ENCODE peak calls at places on chromosomes 12 and 14, in eight cellular contexts. One of them, this sample, is unnamed.

GRCh38 chr12:132354982-132355680 is 25.7 kb upstream of the GALNT9 start:
- DNase-seq in stimulated activated CD8-positive, alpha-beta memory T cell treated with anti-CD3 and anti-CD28 coated beads, Interleukin-2, amount 100 ng/mL, for 1 hour: no peak
- DNase-seq in T-helper 1 cell: no peak
- DNase-seq in NCI-H1417: no peak
- DNase-seq in kidney tubule cell: no peak
- DNase-seq in memory B cell: no peak
- DNase-seq in SJSA1: no peak
- DNase-seq in DMS153: no peak
- DNase-seq in this sample: no peak

GRCh38 chr14:73452341-73453191 is 5.8 kb downstream of the NUMB start:
- DNase-seq in memory B cell: no peak
- DNase-seq in T-helper 1 cell: no peak
- DNase-seq in NCI-H1417: no peak
- DNase-seq in kidney tubule cell: peak
- DNase-seq in stimulated activated CD8-positive, alpha-beta memory T cell treated with anti-CD3 and anti-CD28 coated beads, Interleukin-2, amount 100 ng/mL, for 1 hour: no peak
- DNase-seq in DMS153: no peak
- DNase-seq in SJSA1: no peak
- DNase-seq in this sample: no peak

GRCh38 chr12:117583677-117584076 is 222.3 kb upstream of the NOS1 start:
- DNase-seq in SJSA1: no peak
- DNase-seq in kidney tubule cell: no peak
- DNase-seq in memory B cell: no peak
- DNase-seq in NCI-H1417: peak
- DNase-seq in DMS153: no peak
- DNase-seq in stimulated activated CD8-positive, alpha-beta memory T cell treated with anti-CD3 and anti-CD28 coated beads, Interleukin-2, amount 100 ng/mL, for 1 hour: no peak
- DNase-seq in T-helper 1 cell: no peak
- DNase-seq in this sample: no peak

GRCh38 chr14:104395276-104395675 is 184.3 kb upstream of the C14orf180 start:
- DNase-seq in stimulated activated CD8-positive, alpha-beta memory T cell treated with anti-CD3 and anti-CD28 coated beads, Interleukin-2, amount 100 ng/mL, for 1 hour: no peak
- DNase-seq in DMS153: no peak
- DNase-seq in kidney tubule cell: no peak
- DNase-seq in memory B cell: no peak
- DNase-seq in T-helper 1 cell: no peak
- DNase-seq in NCI-H1417: no peak
- DNase-seq in SJSA1: no peak
- DNase-seq in this sample: peak

GRCh38 chr12:111444706-111445310 is 39.1 kb downstream of the SH2B3 start:
- DNase-seq in NCI-H1417: no peak
- DNase-seq in kidney tubule cell: peak
- DNase-seq in memory B cell: peak
- DNase-seq in SJSA1: no peak
- DNase-seq in stimulated activated CD8-positive, alpha-beta memory T cell treated with anti-CD3 and anti-CD28 coated beads, Interleukin-2, amount 100 ng/mL, for 1 hour: peak
- DNase-seq in DMS153: no peak
- DNase-seq in T-helper 1 cell: peak
- DNase-seq in this sample: no peak

GRCh38 chr12:99648183-99648582 is 630 bp downstream of the GARIN6 start:
- DNase-seq in NCI-H1417: no peak
- DNase-seq in DMS153: no peak
- DNase-seq in kidney tubule cell: no peak
- DNase-seq in T-helper 1 cell: no peak
- DNase-seq in stimulated activated CD8-positive, alpha-beta memory T cell treated with anti-CD3 and anti-CD28 coated beads, Interleukin-2, amount 100 ng/mL, for 1 hour: no peak
- DNase-seq in memory B cell: no peak
- DNase-seq in SJSA1: no peak
- DNase-seq in this sample: no peak

GRCh38 chr12:51262758-51263177 is 7.4 kb downstream of the SMAGP start:
- DNase-seq in kidney tubule cell: peak
- DNase-seq in DMS153: no peak
- DNase-seq in NCI-H1417: no peak
- DNase-seq in SJSA1: peak
- DNase-seq in memory B cell: no peak
- DNase-seq in stimulated activated CD8-positive, alpha-beta memory T cell treated with anti-CD3 and anti-CD28 coated beads, Interleukin-2, amount 100 ng/mL, for 1 hour: no peak
- DNase-seq in T-helper 1 cell: no peak
- DNase-seq in this sample: peak

GRCh38 chr14:56135001-56135400 is 16.8 kb downstream of the PELI2 start:
- DNase-seq in NCI-H1417: no peak
- DNase-seq in memory B cell: no peak
- DNase-seq in kidney tubule cell: peak
- DNase-seq in T-helper 1 cell: no peak
- DNase-seq in DMS153: no peak
- DNase-seq in stimulated activated CD8-positive, alpha-beta memory T cell treated with anti-CD3 and anti-CD28 coated beads, Interleukin-2, amount 100 ng/mL, for 1 hour: no peak
- DNase-seq in SJSA1: no peak
- DNase-seq in this sample: no peak

GRCh38 chr14:92601131-92601710 is 87.6 kb downstream of the RIN3 start:
- DNase-seq in kidney tubule cell: no peak
- DNase-seq in NCI-H1417: no peak
- DNase-seq in SJSA1: no peak
- DNase-seq in DMS153: no peak
- DNase-seq in T-helper 1 cell: no peak
- DNase-seq in memory B cell: no peak
- DNase-seq in stimulated activated CD8-positive, alpha-beta memory T cell treated with anti-CD3 and anti-CD28 coated beads, Interleukin-2, amount 100 ng/mL, for 1 hour: no peak
- DNase-seq in this sample: no peak

GRCh38 chr14:60064491-60065072 is 27.1 kb upstream of the PCNX4 start:
- DNase-seq in T-helper 1 cell: no peak
- DNase-seq in stimulated activated CD8-positive, alpha-beta memory T cell treated with anti-CD3 and anti-CD28 coated beads, Interleukin-2, amount 100 ng/mL, for 1 hour: no peak
- DNase-seq in NCI-H1417: no peak
- DNase-seq in SJSA1: no peak
- DNase-seq in DMS153: no peak
- DNase-seq in memory B cell: peak
- DNase-seq in kidney tubule cell: peak
- DNase-seq in this sample: no peak

GRCh38 chr12:6548556-6549378 is 7.1 kb downstream of the IFFO1 start:
- DNase-seq in stimulated activated CD8-positive, alpha-beta memory T cell treated with anti-CD3 and anti-CD28 coated beads, Interleukin-2, amount 100 ng/mL, for 1 hour: no peak
- DNase-seq in NCI-H1417: no peak
- DNase-seq in SJSA1: no peak
- DNase-seq in T-helper 1 cell: no peak
- DNase-seq in DMS153: no peak
- DNase-seq in kidney tubule cell: no peak
- DNase-seq in memory B cell: no peak
- DNase-seq in this sample: no peak

GRCh38 chr14:103531421-103532215 is 2.6 kb downstream of the TRMT61A start:
- DNase-seq in DMS153: no peak
- DNase-seq in SJSA1: no peak
- DNase-seq in NCI-H1417: no peak
- DNase-seq in T-helper 1 cell: no peak
- DNase-seq in stimulated activated CD8-positive, alpha-beta memory T cell treated with anti-CD3 and anti-CD28 coated beads, Interleukin-2, amount 100 ng/mL, for 1 hour: no peak
- DNase-seq in memory B cell: no peak
- DNase-seq in kidney tubule cell: no peak
- DNase-seq in this sample: no peak

GRCh38 chr14:39102969-39103957 is at the start of gene SEC23A:
- DNase-seq in stimulated activated CD8-positive, alpha-beta memory T cell treated with anti-CD3 and anti-CD28 coated beads, Interleukin-2, amount 100 ng/mL, for 1 hour: peak
- DNase-seq in T-helper 1 cell: peak
- DNase-seq in DMS153: peak
- DNase-seq in kidney tubule cell: peak
- DNase-seq in NCI-H1417: peak
- DNase-seq in SJSA1: peak
- DNase-seq in memory B cell: peak
- DNase-seq in this sample: peak

GRCh38 chr12:52057958-52058576 is 6.8 kb downstream of the NR4A1 start:
- DNase-seq in kidney tubule cell: no peak
- DNase-seq in NCI-H1417: no peak
- DNase-seq in stimulated activated CD8-positive, alpha-beta memory T cell treated with anti-CD3 and anti-CD28 coated beads, Interleukin-2, amount 100 ng/mL, for 1 hour: no peak
- DNase-seq in SJSA1: no peak
- DNase-seq in DMS153: no peak
- DNase-seq in T-helper 1 cell: no peak
- DNase-seq in memory B cell: no peak
- DNase-seq in this sample: peak

GRCh38 chr14:99036594-99037293 is 235.3 kb downstream of the BCL11B start:
- DNase-seq in NCI-H1417: peak
- DNase-seq in stimulated activated CD8-positive, alpha-beta memory T cell treated with anti-CD3 and anti-CD28 coated beads, Interleukin-2, amount 100 ng/mL, for 1 hour: no peak
- DNase-seq in memory B cell: no peak
- DNase-seq in kidney tubule cell: no peak
- DNase-seq in T-helper 1 cell: no peak
- DNase-seq in DMS153: peak
- DNase-seq in SJSA1: peak
- DNase-seq in this sample: no peak

GRCh38 chr14:47060050-47060449 is 408.5 kb upstream of the RPL10L start:
- DNase-seq in T-helper 1 cell: no peak
- DNase-seq in SJSA1: no peak
- DNase-seq in kidney tubule cell: no peak
- DNase-seq in memory B cell: no peak
- DNase-seq in DMS153: no peak
- DNase-seq in NCI-H1417: no peak
- DNase-seq in stimulated activated CD8-positive, alpha-beta memory T cell treated with anti-CD3 and anti-CD28 coated beads, Interleukin-2, amount 100 ng/mL, for 1 hour: no peak
- DNase-seq in this sample: no peak

GRCh38 chr14:105817971-105818711 is 291.8 kb downstream of the TMEM121 start:
- DNase-seq in NCI-H1417: no peak
- DNase-seq in DMS153: no peak
- DNase-seq in stimulated activated CD8-positive, alpha-beta memory T cell treated with anti-CD3 and anti-CD28 coated beads, Interleukin-2, amount 100 ng/mL, for 1 hour: no peak
- DNase-seq in T-helper 1 cell: no peak
- DNase-seq in kidney tubule cell: no peak
- DNase-seq in memory B cell: peak
- DNase-seq in SJSA1: no peak
- DNase-seq in this sample: no peak

GRCh38 chr12:13425766-13426165 is 229.2 kb downstream of the EMP1 start:
- DNase-seq in SJSA1: peak
- DNase-seq in stimulated activated CD8-positive, alpha-beta memory T cell treated with anti-CD3 and anti-CD28 coated beads, Interleukin-2, amount 100 ng/mL, for 1 hour: no peak
- DNase-seq in kidney tubule cell: peak
- DNase-seq in DMS153: no peak
- DNase-seq in NCI-H1417: no peak
- DNase-seq in T-helper 1 cell: no peak
- DNase-seq in memory B cell: no peak
- DNase-seq in this sample: no peak

GRCh38 chr14:85402546-85403162 is 127.3 kb upstream of the FLRT2 start:
- DNase-seq in T-helper 1 cell: no peak
- DNase-seq in memory B cell: no peak
- DNase-seq in SJSA1: no peak
- DNase-seq in kidney tubule cell: peak
- DNase-seq in NCI-H1417: no peak
- DNase-seq in stimulated activated CD8-positive, alpha-beta memory T cell treated with anti-CD3 and anti-CD28 coated beads, Interleukin-2, amount 100 ng/mL, for 1 hour: no peak
- DNase-seq in DMS153: peak
- DNase-seq in this sample: no peak

GRCh38 chr12:75891072-75891471 is 140.5 kb downstream of the PHLDA1 start:
- DNase-seq in stimulated activated CD8-positive, alpha-beta memory T cell treated with anti-CD3 and anti-CD28 coated beads, Interleukin-2, amount 100 ng/mL, for 1 hour: no peak
- DNase-seq in DMS153: no peak
- DNase-seq in memory B cell: no peak
- DNase-seq in NCI-H1417: no peak
- DNase-seq in SJSA1: no peak
- DNase-seq in T-helper 1 cell: no peak
- DNase-seq in kidney tubule cell: no peak
- DNase-seq in this sample: no peak

GRCh38 chr12:30514666-30515065 is 181.0 kb downstream of the IPO8 start:
- DNase-seq in SJSA1: no peak
- DNase-seq in kidney tubule cell: no peak
- DNase-seq in NCI-H1417: no peak
- DNase-seq in stimulated activated CD8-positive, alpha-beta memory T cell treated with anti-CD3 and anti-CD28 coated beads, Interleukin-2, amount 100 ng/mL, for 1 hour: no peak
- DNase-seq in memory B cell: no peak
- DNase-seq in T-helper 1 cell: no peak
- DNase-seq in DMS153: no peak
- DNase-seq in this sample: no peak

GRCh38 chr12:122830517-122831214 is 4.6 kb upstream of the HIP1R start:
- DNase-seq in kidney tubule cell: peak
- DNase-seq in NCI-H1417: no peak
- DNase-seq in SJSA1: peak
- DNase-seq in memory B cell: no peak
- DNase-seq in stimulated activated CD8-positive, alpha-beta memory T cell treated with anti-CD3 and anti-CD28 coated beads, Interleukin-2, amount 100 ng/mL, for 1 hour: no peak
- DNase-seq in DMS153: no peak
- DNase-seq in T-helper 1 cell: no peak
- DNase-seq in this sample: no peak

GRCh38 chr12:25583545-25583944 is 30.5 kb upstream of the LMNTD1 start:
- DNase-seq in T-helper 1 cell: no peak
- DNase-seq in memory B cell: no peak
- DNase-seq in kidney tubule cell: peak
- DNase-seq in SJSA1: no peak
- DNase-seq in stimulated activated CD8-positive, alpha-beta memory T cell treated with anti-CD3 and anti-CD28 coated beads, Interleukin-2, amount 100 ng/mL, for 1 hour: no peak
- DNase-seq in NCI-H1417: no peak
- DNase-seq in DMS153: no peak
- DNase-seq in this sample: peak

GRCh38 chr14:69839661-69840060 is 39.6 kb upstream of the SMOC1 start:
- DNase-seq in stimulated activated CD8-positive, alpha-beta memory T cell treated with anti-CD3 and anti-CD28 coated beads, Interleukin-2, amount 100 ng/mL, for 1 hour: no peak
- DNase-seq in memory B cell: no peak
- DNase-seq in NCI-H1417: no peak
- DNase-seq in DMS153: no peak
- DNase-seq in kidney tubule cell: no peak
- DNase-seq in SJSA1: no peak
- DNase-seq in T-helper 1 cell: no peak
- DNase-seq in this sample: no peak

GRCh38 chr14:72758420-72758819 is 135.5 kb downstream of the DPF3 start:
- DNase-seq in stimulated activated CD8-positive, alpha-beta memory T cell treated with anti-CD3 and anti-CD28 coated beads, Interleukin-2, amount 100 ng/mL, for 1 hour: no peak
- DNase-seq in SJSA1: no peak
- DNase-seq in kidney tubule cell: no peak
- DNase-seq in T-helper 1 cell: no peak
- DNase-seq in DMS153: no peak
- DNase-seq in NCI-H1417: no peak
- DNase-seq in memory B cell: no peak
- DNase-seq in this sample: no peak

GRCh38 chr14:75442166-75442565 is 14.3 kb downstream of the JDP2 start:
- DNase-seq in memory B cell: no peak
- DNase-seq in NCI-H1417: no peak
- DNase-seq in stimulated activated CD8-positive, alpha-beta memory T cell treated with anti-CD3 and anti-CD28 coated beads, Interleukin-2, amount 100 ng/mL, for 1 hour: no peak
- DNase-seq in kidney tubule cell: no peak
- DNase-seq in T-helper 1 cell: no peak
- DNase-seq in DMS153: no peak
- DNase-seq in SJSA1: no peak
- DNase-seq in this sample: no peak

GRCh38 chr12:33609910-33610309 is 170.3 kb upstream of the SYT10 start:
- DNase-seq in T-helper 1 cell: no peak
- DNase-seq in stimulated activated CD8-positive, alpha-beta memory T cell treated with anti-CD3 and anti-CD28 coated beads, Interleukin-2, amount 100 ng/mL, for 1 hour: no peak
- DNase-seq in memory B cell: no peak
- DNase-seq in NCI-H1417: no peak
- DNase-seq in SJSA1: no peak
- DNase-seq in kidney tubule cell: no peak
- DNase-seq in DMS153: no peak
- DNase-seq in this sample: no peak

GRCh38 chr12:58710896-58711295 is 209.4 kb downstream of the LRIG3 start:
- DNase-seq in DMS153: no peak
- DNase-seq in SJSA1: no peak
- DNase-seq in stimulated activated CD8-positive, alpha-beta memory T cell treated with anti-CD3 and anti-CD28 coated beads, Interleukin-2, amount 100 ng/mL, for 1 hour: no peak
- DNase-seq in T-helper 1 cell: no peak
- DNase-seq in memory B cell: no peak
- DNase-seq in NCI-H1417: no peak
- DNase-seq in kidney tubule cell: no peak
- DNase-seq in this sample: no peak

GRCh38 chr12:2396448-2396871 is 343.7 kb downstream of the CACNA1C start:
- DNase-seq in DMS153: no peak
- DNase-seq in SJSA1: no peak
- DNase-seq in T-helper 1 cell: no peak
- DNase-seq in NCI-H1417: no peak
- DNase-seq in memory B cell: no peak
- DNase-seq in kidney tubule cell: no peak
- DNase-seq in stimulated activated CD8-positive, alpha-beta memory T cell treated with anti-CD3 and anti-CD28 coated beads, Interleukin-2, amount 100 ng/mL, for 1 hour: no peak
- DNase-seq in this sample: no peak

GRCh38 chr12:22255097-22255496 is 79.4 kb downstream of the ST8SIA1 start:
- DNase-seq in T-helper 1 cell: no peak
- DNase-seq in NCI-H1417: peak
- DNase-seq in DMS153: no peak
- DNase-seq in SJSA1: no peak
- DNase-seq in memory B cell: no peak
- DNase-seq in stimulated activated CD8-positive, alpha-beta memory T cell treated with anti-CD3 and anti-CD28 coated beads, Interleukin-2, amount 100 ng/mL, for 1 hour: no peak
- DNase-seq in kidney tubule cell: peak
- DNase-seq in this sample: no peak

GRCh38 chr14:101604228-101604934 is 43.1 kb downstream of the DIO3 start:
- DNase-seq in NCI-H1417: no peak
- DNase-seq in T-helper 1 cell: no peak
- DNase-seq in memory B cell: no peak
- DNase-seq in kidney tubule cell: no peak
- DNase-seq in stimulated activated CD8-positive, alpha-beta memory T cell treated with anti-CD3 and anti-CD28 coated beads, Interleukin-2, amount 100 ng/mL, for 1 hour: no peak
- DNase-seq in SJSA1: no peak
- DNase-seq in DMS153: no peak
- DNase-seq in this sample: no peak

GRCh38 chr12:80620281-80620680 is 87.2 kb upstream of the MYF6 start:
- DNase-seq in memory B cell: no peak
- DNase-seq in stimulated activated CD8-positive, alpha-beta memory T cell treated with anti-CD3 and anti-CD28 coated beads, Interleukin-2, amount 100 ng/mL, for 1 hour: no peak
- DNase-seq in NCI-H1417: no peak
- DNase-seq in SJSA1: no peak
- DNase-seq in DMS153: no peak
- DNase-seq in T-helper 1 cell: no peak
- DNase-seq in kidney tubule cell: no peak
- DNase-seq in this sample: no peak

GRCh38 chr12:106766393-106766826 is 8.1 kb upstream of the RIC8B start:
- DNase-seq in SJSA1: no peak
- DNase-seq in T-helper 1 cell: no peak
- DNase-seq in DMS153: no peak
- DNase-seq in memory B cell: no peak
- DNase-seq in stimulated activated CD8-positive, alpha-beta memory T cell treated with anti-CD3 and anti-CD28 coated beads, Interleukin-2, amount 100 ng/mL, for 1 hour: no peak
- DNase-seq in kidney tubule cell: peak
- DNase-seq in NCI-H1417: no peak
- DNase-seq in this sample: peak

GRCh38 chr12:118357327-118358007 is 15.2 kb downstream of the TAOK3 start:
- DNase-seq in T-helper 1 cell: peak
- DNase-seq in kidney tubule cell: no peak
- DNase-seq in NCI-H1417: no peak
- DNase-seq in stimulated activated CD8-positive, alpha-beta memory T cell treated with anti-CD3 and anti-CD28 coated beads, Interleukin-2, amount 100 ng/mL, for 1 hour: no peak
- DNase-seq in SJSA1: no peak
- DNase-seq in memory B cell: peak
- DNase-seq in DMS153: no peak
- DNase-seq in this sample: no peak

This sample was measured in ovary.